ENCODE peak calls at places on chromosomes 13 and 19, in five cellular contexts. B, C, O, N and R are unnamed samples.

GRCh38 chr19:5694952-5695648 is 5.0 kb downstream of the RPL36 start:
- DNase-seq in O (no peak), B (no peak), C (no peak), N (no peak), R (no peak)

GRCh38 chr13:113023217-113023597 is 54.2 kb downstream of the MCF2L start:
- DNase-seq in C (no peak), N (peak), O (no peak), B (no peak), R (no peak)

GRCh38 chr13:33186851-33187250 is 98.7 kb downstream of the STARD13 start:
- DNase-seq in C (no peak), O (no peak), N (no peak), B (no peak), R (no peak)

GRCh38 chr19:34201133-34201532 is 28.8 kb downstream of the LSM14A start:
- DNase-seq in N (no peak), C (no peak), B (no peak), O (no peak), R (no peak)

GRCh38 chr19:860481-861098 is 1.1 kb downstream of the CFD start:
- DNase-seq in C (peak), O (peak), N (peak), B (peak), R (no peak)

GRCh38 chr13:28392428-28392827 is 102.5 kb downstream of the FLT1 start:
- DNase-seq in B (no peak), O (no peak), N (no peak), C (no peak), R (no peak)

GRCh38 chr13:92500192-92500591 is 726.4 kb upstream of the GPC6 start:
- DNase-seq in N (no peak), C (no peak), O (no peak), B (no peak), R (no peak)

GRCh38 chr13:112905990-112906641 is 62.9 kb upstream of the MCF2L start:
- DNase-seq in O (no peak), B (no peak), C (no peak), N (peak), R (no peak)

GRCh38 chr13:32595306-32595705 is 9.1 kb downstream of the PDS5B start:
- DNase-seq in O (no peak), C (no peak), B (no peak), N (no peak), R (no peak)

GRCh38 chr13:101455863-101456262 is 3.4 kb downstream of the ITGBL1 start:
- DNase-seq in C (no peak), B (no peak), O (no peak), N (peak), R (no peak)

GRCh38 chr19:16626796-16627193 is 1.2 kb downstream of the MED26 start:
- DNase-seq in O (no peak), C (no peak), B (peak), N (no peak), R (no peak)

GRCh38 chr19:51549533-51550324 is 18.3 kb upstream of the SIGLEC6 start:
- DNase-seq in N (no peak), B (no peak), O (no peak), C (no peak), R (no peak)

GRCh38 chr13:33213024-33213795 is 72.3 kb downstream of the STARD13 start:
- DNase-seq in O (no peak), N (no peak), C (no peak), B (no peak), R (no peak)